ENCODE peak calls at places on chromosomes 2 and 18, in seven cellular contexts. O, V, H, X, I, D and Z are unnamed samples.

GRCh38 chr18:74957588-74958224 is 251.2 kb downstream of the PTGR3 start:
- DNase-seq in I (no peak), V (no peak), H (peak), X (no peak), O (no peak), D (no peak), Z (no peak)

GRCh38 chr2:107801498-107801897 is 25.2 kb upstream of the RGPD4 start:
- DNase-seq in X (no peak), H (no peak), V (no peak), I (peak), O (no peak), D (no peak), Z (no peak)

GRCh38 chr2:240086563-240086962 is 33.2 kb upstream of the OR6B3 start:
- DNase-seq in X (no peak), D (no peak), V (no peak), O (no peak), H (no peak), I (no peak), Z (no peak)

GRCh38 chr2:123262856-123263255 is 762.2 kb upstream of the CNTNAP5 start:
- DNase-seq in H (no peak), I (no peak), X (no peak), O (no peak), D (no peak), V (no peak), Z (no peak)

GRCh38 chr2:120880381-120880780 is 144.7 kb downstream of the GLI2 start:
- DNase-seq in D (peak), I (peak), V (no peak), O (no peak), X (no peak), H (peak), Z (no peak)

GRCh38 chr2:227370087-227370486 is 9.0 kb downstream of the TM4SF20 start:
- DNase-seq in D (no peak), I (peak), O (no peak), H (no peak), V (no peak), X (no peak), Z (no peak)

GRCh38 chr2:180695570-180695969 is 284.8 kb upstream of the UBE2E3 start:
- DNase-seq in X (no peak), H (no peak), I (no peak), V (no peak), O (no peak), D (no peak), Z (no peak)

GRCh38 chr2:43086451-43087221 is 139.8 kb downstream of the ZFP36L2 start:
- DNase-seq in H (no peak), X (peak), O (peak), D (peak), V (no peak), I (peak), Z (peak)

GRCh38 chr2:133843551-133843950 is 275.3 kb upstream of the NCKAP5 start:
- DNase-seq in D (no peak), H (no peak), V (peak), O (no peak), X (no peak), I (no peak), Z (no peak)

GRCh38 chr2:180481998-180482397 is 474.9 kb upstream of the CWC22 start:
- DNase-seq in V (no peak), I (no peak), H (no peak), X (no peak), O (peak), D (no peak), Z (no peak)

GRCh38 chr2:85174943-85175342 is 41.8 kb downstream of the TCF7L1 start:
- DNase-seq in D (no peak), H (no peak), X (no peak), O (no peak), V (no peak), I (no peak), Z (no peak)

GRCh38 chr2:178756343-178756742 is 50.9 kb downstream of the TTN start:
- DNase-seq in V (no peak), O (peak), D (no peak), H (no peak), I (no peak), X (no peak), Z (no peak)

GRCh38 chr2:7795358-7796199 is 878.4 kb downstream of the RNF144A start:
- DNase-seq in D (no peak), V (no peak), X (no peak), H (peak), I (no peak), O (peak), Z (peak)

GRCh38 chr2:44840186-44840850 is 101.2 kb upstream of the SIX3 start:
- DNase-seq in D (no peak), X (no peak), V (no peak), I (no peak), O (no peak), H (no peak), Z (no peak)

GRCh38 chr2:233992481-233993217 is 57.9 kb upstream of the SPP2 start:
- DNase-seq in V (no peak), X (no peak), O (no peak), I (no peak), D (no peak), H (no peak), Z (no peak)

GRCh38 chr2:98445708-98446577 is 1.3 kb downstream of the INPP4A start:
- DNase-seq in I (no peak), V (no peak), O (no peak), H (no peak), X (peak), D (no peak), Z (no peak)

GRCh38 chr2:25521665-25522387 is 151.6 kb downstream of the DTNB start:
- DNase-seq in O (peak), H (peak), D (no peak), V (no peak), I (peak), X (peak), Z (peak)

GRCh38 chr2:231663458-231664290 is 44.7 kb upstream of the PTMA start:
- DNase-seq in D (no peak), H (no peak), I (no peak), X (no peak), O (no peak), V (no peak), Z (no peak)

GRCh38 chr2:223815186-223815883 is 22.0 kb downstream of the AP1S3 start:
- DNase-seq in I (peak), O (peak), X (no peak), H (peak), V (no peak), D (no peak), Z (peak)

GRCh38 chr2:66565291-66565690 is 130.4 kb downstream of the MEIS1 start:
- DNase-seq in H (peak), V (no peak), I (no peak), D (no peak), X (no peak), O (peak), Z (no peak)

GRCh38 chr2:236849940-236850339 is 235.7 kb upstream of the COPS8 start:
- DNase-seq in V (no peak), I (no peak), H (no peak), D (no peak), X (no peak), O (no peak), Z (no peak)

GRCh38 chr18:38301621-38302020 is 736.0 kb upstream of the CELF4 start:
- DNase-seq in V (no peak), H (no peak), D (no peak), O (no peak), I (peak), X (no peak), Z (no peak)

GRCh38 chr2:199430219-199430618 is 27.5 kb downstream of the SATB2 start:
- DNase-seq in O (no peak), X (no peak), V (no peak), I (no peak), H (no peak), D (no peak), Z (no peak)

GRCh38 chr2:207311316-207312005 is 145.7 kb upstream of the KLF7 start:
- DNase-seq in H (no peak), O (peak), I (peak), D (peak), X (peak), V (no peak), Z (peak)

GRCh38 chr2:38109732-38110181 is 33.8 kb upstream of the CYP1B1 start:
- DNase-seq in V (no peak), H (no peak), X (no peak), O (peak), D (no peak), I (peak), Z (no peak)

GRCh38 chr2:231037731-231038482 is 584 bp downstream of the C2orf72 start:
- DNase-seq in O (no peak), H (no peak), I (no peak), X (no peak), V (peak), D (no peak), Z (no peak)

GRCh38 chr2:32375228-32375892 is 18.5 kb downstream of the BIRC6 start:
- DNase-seq in I (no peak), O (no peak), H (no peak), D (no peak), V (no peak), X (peak), Z (no peak)

GRCh38 chr18:46281185-46282176 is 177.3 kb downstream of the HAUS1 start:
- DNase-seq in I (peak), D (peak), V (peak), X (peak), H (peak), O (peak), Z (peak)

GRCh38 chr2:85579266-85579935 is 2.0 kb downstream of the VAMP8 start:
- DNase-seq in V (no peak), I (no peak), H (no peak), D (peak), O (no peak), X (peak), Z (no peak)

GRCh38 chr18:23938901-23939341 is 75.6 kb upstream of the TTC39C start:
- DNase-seq in D (no peak), H (no peak), V (no peak), O (no peak), X (peak), I (no peak), Z (no peak)

GRCh38 chr18:7566587-7567486 is at the start of gene PTPRM:
- DNase-seq in I (peak), O (peak), D (peak), X (peak), H (no peak), V (peak), Z (peak)

GRCh38 chr2:186883666-186884065 is 34.7 kb upstream of the ZSWIM2 start:
- DNase-seq in O (peak), V (no peak), D (no peak), I (peak), X (no peak), H (no peak), Z (no peak)

GRCh38 chr18:2970762-2971659 is 41.9 kb downstream of the LPIN2 start:
- DNase-seq in D (no peak), O (no peak), H (no peak), X (no peak), I (peak), V (no peak), Z (no peak)

GRCh38 chr2:230668184-230668938 is 44.3 kb upstream of the CAB39 start:
- DNase-seq in I (peak), V (peak), O (no peak), X (no peak), H (no peak), D (peak), Z (no peak)

GRCh38 chr2:165953306-165953654 is 296 bp downstream of the TTC21B start:
- DNase-seq in V (no peak), I (peak), X (no peak), H (peak), D (no peak), O (no peak), Z (peak)

GRCh38 chr2:183579686-183580085 is 455.4 kb downstream of the NUP35 start:
- DNase-seq in H (no peak), D (no peak), X (peak), O (no peak), I (no peak), V (no peak), Z (peak)

GRCh38 chr18:36200354-36200771 is 13.1 kb downstream of the MOCOS start:
- DNase-seq in O (no peak), X (no peak), D (no peak), H (no peak), V (no peak), I (no peak), Z (no peak)

GRCh38 chr18:13302611-13303267 is 84.2 kb downstream of the LDLRAD4 start:
- DNase-seq in H (peak), D (no peak), V (no peak), X (no peak), I (no peak), O (no peak), Z (no peak)